ENCODE peak calls at places on chromosomes 11 and 22, in nine cellular contexts. N is AG10803, D is mucosa of descending colon, H is amniotic stem cell, B is brain pericyte, T is HTR-8/SVneo, M is progenitor cell of endocrine pancreas, I is lung, O is nephron progenitor cell. C is an unnamed sample.

GRCh38 chr11:73342633-73343032 is 33.6 kb upstream of the RELT start:
- DNase-seq in M (peak), H (no peak), I (no peak), T (no peak), N (no peak), D (no peak), O (peak), B (no peak), C (no peak)

GRCh38 chr11:78110830-78111229 is 28.6 kb downstream of the ALG8 start:
- DNase-seq in O (no peak), T (no peak), I (no peak), D (no peak), H (no peak), N (no peak), B (no peak), M (no peak), C (no peak)

GRCh38 chr22:19045094-19045493 is 77.1 kb downstream of the DGCR2 start:
- DNase-seq in D (no peak), O (no peak), T (no peak), M (no peak), N (no peak), I (no peak), H (no peak), B (no peak), C (no peak)

GRCh38 chr11:37572491-37573171 is 974.6 kb upstream of the RAG2 start:
- DNase-seq in B (no peak), N (no peak), O (no peak), D (no peak), M (no peak), I (no peak), T (no peak), H (no peak), C (no peak)

GRCh38 chr11:74636633-74637184 is 44.3 kb downstream of the POLD3 start:
- DNase-seq in I (no peak), T (peak), B (no peak), N (peak), M (no peak), D (no peak), O (no peak), H (peak), C (peak)

GRCh38 chr11:33475999-33476398 is 218.8 kb downstream of the HIPK3 start:
- DNase-seq in B (peak), O (no peak), M (no peak), I (no peak), D (no peak), T (no peak), N (peak), H (no peak), C (peak)

GRCh38 chr11:126194121-126194543 is 17.3 kb downstream of the RPUSD4 start:
- DNase-seq in B (no peak), M (no peak), N (peak), D (no peak), I (no peak), T (peak), O (peak), H (peak), C (no peak)

GRCh38 chr11:128501576-128502549 is 85.5 kb downstream of the ETS1 start:
- DNase-seq in O (no peak), T (no peak), D (no peak), H (no peak), M (no peak), N (peak), B (no peak), I (no peak), C (peak)

GRCh38 chr22:46499798-46500174 is 37.6 kb downstream of the CELSR1 start:
- DNase-seq in M (no peak), I (no peak), H (no peak), B (no peak), D (no peak), N (no peak), T (no peak), O (peak), C (no peak)

GRCh38 chr22:24429411-24430365 is 2.3 kb downstream of the ADORA2A start:
- DNase-seq in T (no peak), I (no peak), O (peak), B (no peak), M (no peak), H (no peak), D (peak), N (no peak), C (no peak)

GRCh38 chr11:1538153-1538552 is 33.9 kb downstream of the DUSP8 start:
- DNase-seq in O (no peak), D (no peak), N (no peak), M (no peak), B (no peak), I (no peak), H (no peak), T (no peak), C (no peak)

GRCh38 chr11:66195867-66196266 is 72.6 kb upstream of the RAB1B start:
- DNase-seq in I (no peak), B (no peak), O (no peak), N (no peak), H (no peak), D (no peak), M (no peak), T (no peak), C (no peak)

GRCh38 chr11:77821349-77821851 is 456 bp downstream of the AAMDC start:
- DNase-seq in I (peak), M (no peak), D (peak), B (peak), T (peak), N (peak), O (peak), H (no peak), C (no peak)

GRCh38 chr11:9653871-9654270 is 10.0 kb upstream of the SWAP70 start:
- DNase-seq in T (no peak), N (no peak), B (no peak), M (no peak), O (no peak), I (no peak), D (no peak), H (no peak), C (no peak)

GRCh38 chr11:111379500-111380136 is 543 bp upstream of the POU2AF1 start:
- DNase-seq in D (no peak), O (no peak), M (no peak), B (no peak), H (no peak), T (no peak), N (no peak), I (no peak), C (no peak)

GRCh38 chr22:24105661-24106060 is 75.6 kb upstream of the SUSD2 start:
- DNase-seq in I (no peak), H (no peak), D (no peak), B (no peak), M (no peak), O (no peak), T (no peak), N (no peak), C (no peak)

GRCh38 chr11:123164732-123165450 is 30.2 kb downstream of the CLMP start:
- DNase-seq in M (no peak), T (no peak), I (no peak), D (no peak), H (no peak), O (no peak), B (no peak), N (no peak), C (no peak)

GRCh38 chr11:93330446-93330984 is at the start of gene DEUP1:
- DNase-seq in B (no peak), I (peak), T (no peak), O (peak), D (peak), N (peak), H (no peak), M (peak), C (no peak)

GRCh38 chr11:12728417-12728816 is 54.2 kb downstream of the TEAD1 start:
- DNase-seq in B (no peak), M (no peak), I (no peak), D (no peak), H (no peak), T (no peak), N (no peak), O (no peak), C (no peak)

GRCh38 chr11:76462317-76462716 is 17.5 kb downstream of the EMSY start:
- DNase-seq in H (no peak), M (no peak), I (no peak), B (no peak), O (no peak), D (no peak), N (no peak), T (no peak), C (no peak)

GRCh38 chr11:120354779-120355178 is 18.6 kb downstream of the ARHGEF12 start:
- DNase-seq in O (no peak), M (no peak), B (peak), D (no peak), T (no peak), N (no peak), H (no peak), I (no peak), C (no peak)

GRCh38 chr22:47343611-47344010 is 581.2 kb downstream of the TBC1D22A start:
- DNase-seq in T (no peak), H (no peak), O (no peak), N (no peak), B (no peak), D (no peak), I (no peak), M (no peak), C (no peak)

GRCh38 chr11:30150425-30150824 is 80.4 kb upstream of the FSHB start:
- DNase-seq in N (no peak), B (no peak), D (no peak), O (no peak), I (no peak), H (no peak), M (no peak), T (no peak), C (no peak)

GRCh38 chr11:112652786-112653390 is 308.3 kb upstream of the NCAM1 start:
- DNase-seq in T (no peak), H (no peak), D (no peak), M (no peak), N (peak), O (no peak), B (no peak), I (no peak), C (no peak)

GRCh38 chr11:33133761-33134160 is 27.5 kb downstream of the CSTF3 start:
- DNase-seq in T (no peak), H (no peak), B (no peak), I (no peak), O (no peak), D (no peak), N (no peak), M (no peak), C (no peak)

GRCh38 chr11:60788401-60789110 is 3.4 kb downstream of the MS4A10 start:
- DNase-seq in T (no peak), D (no peak), M (no peak), N (no peak), B (no peak), I (no peak), O (no peak), H (no peak), C (no peak)

GRCh38 chr11:120959189-120959588 is 64.7 kb upstream of the TBCEL start:
- DNase-seq in B (no peak), T (no peak), M (no peak), D (no peak), O (no peak), H (no peak), I (no peak), N (no peak), C (no peak)

GRCh38 chr11:38169286-38169685 is 1571.2 kb upstream of the RAG2 start:
- DNase-seq in M (no peak), N (no peak), O (no peak), D (no peak), B (peak), I (no peak), T (peak), H (no peak), C (no peak)

GRCh38 chr11:89491141-89491690 is at the start of gene NOX4:
- DNase-seq in B (no peak), N (peak), O (peak), T (peak), I (no peak), M (peak), D (no peak), H (no peak), C (no peak)

GRCh38 chr11:15911377-15912044 is 444.8 kb downstream of the SOX6 start:
- DNase-seq in B (no peak), T (no peak), M (no peak), H (no peak), N (peak), O (no peak), D (no peak), I (peak), C (no peak)

GRCh38 chr11:7573558-7574296 is 59.9 kb downstream of the PPFIBP2 start:
- DNase-seq in N (no peak), D (peak), M (no peak), B (no peak), I (no peak), T (no peak), H (no peak), O (peak), C (no peak)

GRCh38 chr11:78417175-78417887 is at the start of gene GAB2:
- DNase-seq in B (no peak), D (peak), I (no peak), N (no peak), H (no peak), M (peak), O (no peak), T (no peak), C (no peak)

C was measured in glomerular endothelial cell.